ENCODE peak calls at places on chromosomes 11 and 22, in eight cellular contexts. M, G, U, S, Z, W, P and V are unnamed samples.

GRCh38 chr22:45531944-45532631 is 29.4 kb downstream of the FBLN1 start:
- DNase-seq in M (no peak), G (no peak), U (no peak), S (no peak), Z (no peak), W (no peak), P (no peak), V (no peak)

GRCh38 chr11:47127213-47127612 is 49.5 kb downstream of the ARFGAP2 start:
- DNase-seq in M (no peak), G (no peak), U (no peak), S (no peak), Z (no peak), W (no peak), P (no peak), V (no peak)

GRCh38 chr22:50061141-50061823 is 3.2 kb upstream of the TTLL8 start:
- DNase-seq in M (no peak), G (no peak), U (no peak), S (no peak), Z (no peak), W (no peak), P (no peak), V (peak; percentile 47)

GRCh38 chr22:20391222-20391621 is 2.7 kb upstream of the ZNF74 start:
- DNase-seq in M (no peak), G (no peak), U (no peak), S (no peak), Z (no peak), W (no peak), P (no peak), V (no peak)

GRCh38 chr11:103091441-103091809 is 535 bp downstream of the DCUN1D5 start:
- DNase-seq in M (peak; percentile 12), G (peak; percentile 41), U (peak; percentile 35), S (no peak), Z (peak; percentile 62), W (peak; percentile 38), P (peak; percentile 3), V (peak; percentile 58)

GRCh38 chr22:40594924-40595323 is 41.6 kb downstream of the MRTFA start:
- DNase-seq in M (no peak), G (peak; percentile 32), U (no peak), S (no peak), Z (no peak), W (no peak), P (no peak), V (no peak)

GRCh38 chr11:60946601-60947265 is 5.2 kb downstream of the SLC15A3 start:
- DNase-seq in M (no peak), G (no peak), U (no peak), S (no peak), Z (no peak), W (no peak), P (no peak), V (no peak)

GRCh38 chr22:50730941-50731661 is 6.9 kb upstream of the ACR start:
- DNase-seq in M (no peak), G (no peak), U (no peak), S (no peak), Z (peak; percentile 29), W (no peak), P (no peak), V (peak; percentile 48)

GRCh38 chr11:73662445-73663157 is 16.2 kb downstream of the PLEKHB1 start:
- DNase-seq in M (no peak), G (peak; percentile 47), U (no peak), S (no peak), Z (no peak), W (no peak), P (no peak), V (no peak)

GRCh38 chr11:129640671-129641070 is 175.0 kb upstream of the TMEM45B start:
- DNase-seq in M (no peak), G (no peak), U (no peak), S (no peak), Z (no peak), W (no peak), P (no peak), V (no peak)

GRCh38 chr22:22748297-22748743 is 103.9 kb downstream of the GGTLC2 start:
- DNase-seq in M (peak; percentile 44), G (peak; percentile 52), U (peak; percentile 54), S (no peak), Z (peak; percentile 75), W (no peak), P (no peak), V (no peak)

DNA sequence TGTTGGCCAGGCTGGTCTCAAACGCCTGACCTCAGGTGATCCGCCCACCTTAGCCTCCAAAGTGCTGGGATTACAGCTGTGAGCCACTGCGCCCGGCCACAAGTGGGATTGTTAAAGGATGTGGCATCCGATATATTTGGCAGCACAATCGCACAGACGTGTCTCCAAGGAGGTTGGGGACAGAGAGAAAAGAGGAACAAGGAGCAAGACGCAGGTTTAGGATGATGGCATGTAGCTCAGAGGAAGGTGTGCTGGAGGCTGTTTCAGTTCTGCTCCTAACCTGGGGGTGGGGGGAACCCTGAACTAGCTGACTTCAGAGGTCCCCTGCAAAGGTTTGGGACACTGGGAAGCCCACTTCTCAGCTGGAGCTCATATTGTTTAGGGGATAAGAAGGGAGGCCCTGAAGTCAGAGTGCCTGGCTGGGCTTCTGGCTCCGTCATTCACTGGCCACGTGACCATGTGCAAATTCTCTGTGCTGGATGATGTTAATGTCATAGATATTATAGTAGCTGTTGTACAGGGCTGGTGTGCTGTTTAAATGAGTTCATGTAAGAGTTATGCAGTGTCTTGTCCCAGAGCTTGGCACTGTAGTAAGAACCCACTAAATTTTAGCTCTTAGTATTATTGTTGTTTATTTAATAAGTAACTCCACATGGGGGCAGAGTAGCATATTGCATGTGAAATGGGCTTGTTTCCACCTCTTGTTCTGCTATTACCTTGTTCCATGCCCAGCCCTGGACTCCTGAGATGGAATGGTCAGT is 129.7 kb downstream of the ST3GAL4 start:
- DNase-seq in M (no peak), G (peak; percentile 81), U (no peak), S (no peak), Z (no peak), W (no peak), P (no peak), V (no peak)
- TF ChIP-seq CTCF in M (no peak), G (peak; percentile 32), U (no peak), S (no peak), Z (no peak), W (no peak), P (no peak), V (no peak)

DNA sequence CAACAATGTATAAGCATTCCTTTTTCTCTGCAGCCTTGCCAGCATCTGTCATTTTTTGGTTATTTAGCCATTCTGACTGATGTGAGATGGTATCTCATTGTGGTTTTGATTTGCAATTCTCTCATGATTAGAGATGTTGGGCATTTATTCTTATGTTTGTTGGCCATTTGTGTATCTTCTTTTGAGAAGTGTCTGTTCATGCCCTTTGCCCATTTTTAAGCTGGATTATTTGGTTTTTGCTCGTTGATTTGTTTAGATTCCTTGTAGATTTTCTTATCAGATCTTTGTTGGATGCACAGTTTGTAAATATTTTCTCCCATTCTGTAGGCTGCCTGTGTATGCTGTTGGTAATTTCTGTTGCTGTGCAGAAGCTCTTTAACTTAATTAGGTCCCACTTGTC is 259.6 kb upstream of the SESN3 start:
- DNase-seq in M (no peak), G (no peak), U (no peak), S (no peak), Z (no peak), W (no peak), P (no peak), V (no peak)
- TF ChIP-seq POLR2A in M (no peak), G (no peak), U (no peak), S (no peak), Z (no peak), W (no peak), P (no peak), V (no peak)

DNA sequence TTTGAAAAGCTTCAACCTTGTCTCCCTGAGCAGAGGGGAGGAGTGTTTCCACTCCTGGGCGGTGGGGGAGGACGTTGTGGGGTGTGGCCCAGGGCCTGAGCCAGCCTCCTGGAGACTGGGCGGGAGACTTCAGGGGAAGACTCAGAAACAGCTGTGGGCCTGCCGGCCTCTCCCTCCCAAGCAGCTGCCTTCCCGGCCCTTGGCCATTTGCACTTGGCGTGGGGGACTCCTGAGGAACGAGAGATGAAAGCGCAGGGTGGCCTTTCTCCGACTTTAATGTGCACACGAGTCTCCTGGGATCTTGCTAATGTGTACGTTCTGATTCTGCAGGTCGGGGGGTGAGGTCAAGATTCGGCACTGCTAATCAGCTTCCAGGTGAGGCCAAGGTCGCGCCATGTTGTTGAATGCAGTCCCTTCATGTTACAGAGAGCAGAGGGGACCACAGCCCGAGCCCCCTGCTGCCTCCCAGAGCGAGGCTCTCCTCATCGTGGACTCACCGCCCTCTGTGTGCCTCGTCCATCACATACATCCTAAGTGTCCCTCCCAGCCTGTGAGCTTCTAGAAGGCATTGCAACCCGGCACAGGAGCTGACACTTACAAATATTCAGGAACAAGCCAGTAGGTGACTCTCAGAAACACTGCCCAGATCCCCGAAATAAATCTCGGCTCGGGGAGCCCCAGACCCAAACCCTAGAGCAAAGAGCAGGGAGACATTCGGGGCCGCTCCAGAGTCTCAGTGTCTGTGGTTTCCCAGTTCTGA is 7.7 kb downstream of the LIF start:
- DNase-seq in M (no peak), G (peak; percentile 87), U (peak; percentile 47), S (no peak), Z (peak; percentile 71), W (peak; percentile 74), P (no peak), V (no peak)
- H3K4me1 ChIP-seq in M (no peaks in the 10 kb centered on the region), G (peaks cover 63% of the 10 kb centered on the region), U (peaks cover 14% of the 10 kb centered on the region), S (peaks cover 8% of the 10 kb centered on the region), Z (peaks cover 31% of the 10 kb centered on the region), W (no peaks in the 10 kb centered on the region), P (no peaks in the 10 kb centered on the region), V (no peaks in the 10 kb centered on the region)

DNA sequence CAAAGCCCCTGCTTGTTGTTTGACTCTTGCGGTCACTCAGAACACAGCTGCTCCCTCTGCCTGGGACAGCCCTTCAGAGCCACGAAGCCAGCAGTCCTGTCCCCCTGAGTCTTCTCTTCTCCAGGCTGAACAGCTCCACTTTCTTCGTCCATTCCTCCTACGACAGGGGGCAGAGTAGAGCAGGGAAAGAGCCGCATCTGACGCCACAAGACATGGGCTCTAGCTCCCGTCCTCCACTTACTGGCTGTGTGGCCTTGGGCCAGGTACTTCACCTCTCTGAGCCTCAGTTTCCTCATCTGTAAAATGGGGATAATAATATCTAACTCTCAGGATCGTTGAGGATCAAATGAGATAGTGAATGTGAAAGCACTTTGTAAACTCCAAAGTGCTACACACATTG is 29.9 kb downstream of the CHRDL2 start:
- DNase-seq in M (no peak), G (no peak), U (no peak), S (peak; percentile 17), Z (no peak), W (no peak), P (no peak), V (no peak)
- TF ChIP-seq CTCF in M (no peak), G (peak; percentile 22), U (no peak), S (peak; percentile 73), Z (no peak), W (no peak), P (no peak), V (no peak)

GRCh38 chr22:42381152-42381551 is 51.1 kb downstream of the NFAM1 start:
- DNase-seq in M (no peak), G (no peak), U (no peak), S (no peak), Z (no peak), W (no peak), P (no peak), V (no peak)
- TF ChIP-seq POLR2A in M (no peak), G (no peak), U (no peak), S (no peak), Z (no peak), W (no peak), P (no peak), V (no peak)